ENCODE peak calls at places on chromosomes 2 and 18, in four cellular contexts. One of them, this sample, is unnamed.

GRCh38 chr18:57533399-57533884 is 53.1 kb downstream of the FECH start:
- DNase-seq in AG04449: no peak
- DNase-seq in stomach: no peak
- DNase-seq in NB4: no peak
- DNase-seq in this sample: no peak

GRCh38 chr2:23009545-23010149 is 375.3 kb upstream of the KLHL29 start:
- DNase-seq in NB4: no peak
- DNase-seq in AG04449: no peak
- DNase-seq in stomach: no peak
- DNase-seq in this sample: no peak

GRCh38 chr2:95278051-95278471 is 3.8 kb downstream of the PROM2 start:
- DNase-seq in AG04449: no peak
- DNase-seq in NB4: peak; percentile 56
- DNase-seq in stomach: no peak
- DNase-seq in this sample: no peak

GRCh38 chr18:67151366-67151765 is 365.2 kb downstream of the DSEL start:
- DNase-seq in stomach: no peak
- DNase-seq in NB4: no peak
- DNase-seq in AG04449: no peak
- DNase-seq in this sample: no peak

GRCh38 chr2:1685957-1686783 is 58.1 kb downstream of the PXDN start:
- DNase-seq in NB4: no peak
- DNase-seq in AG04449: no peak
- DNase-seq in stomach: no peak
- DNase-seq in this sample: no peak

GRCh38 chr18:76823166-76823539 is 796 bp downstream of the ZNF236 start:
- DNase-seq in NB4: no peak
- DNase-seq in stomach: no peak
- DNase-seq in AG04449: no peak
- DNase-seq in this sample: no peak

GRCh38 chr2:187654535-187654934 is 100.3 kb upstream of the TFPI start:
- DNase-seq in NB4: no peak
- DNase-seq in AG04449: no peak
- DNase-seq in stomach: peak; percentile 30
- DNase-seq in this sample: no peak

GRCh38 chr18:75475228-75475627 is 47.7 kb upstream of the SMIM21 start:
- DNase-seq in NB4: no peak
- DNase-seq in stomach: no peak
- DNase-seq in AG04449: peak; percentile 66
- DNase-seq in this sample: no peak

GRCh38 chr2:28366496-28367282 is 26.0 kb upstream of the FOSL2 start:
- DNase-seq in NB4: peak; percentile 98
- DNase-seq in AG04449: no peak
- DNase-seq in stomach: peak; percentile 83
- DNase-seq in this sample: no peak

GRCh38 chr2:147696426-147696825 is 148.4 kb upstream of the ACVR2A start:
- DNase-seq in stomach: no peak
- DNase-seq in AG04449: no peak
- DNase-seq in NB4: no peak
- DNase-seq in this sample: no peak

DNA sequence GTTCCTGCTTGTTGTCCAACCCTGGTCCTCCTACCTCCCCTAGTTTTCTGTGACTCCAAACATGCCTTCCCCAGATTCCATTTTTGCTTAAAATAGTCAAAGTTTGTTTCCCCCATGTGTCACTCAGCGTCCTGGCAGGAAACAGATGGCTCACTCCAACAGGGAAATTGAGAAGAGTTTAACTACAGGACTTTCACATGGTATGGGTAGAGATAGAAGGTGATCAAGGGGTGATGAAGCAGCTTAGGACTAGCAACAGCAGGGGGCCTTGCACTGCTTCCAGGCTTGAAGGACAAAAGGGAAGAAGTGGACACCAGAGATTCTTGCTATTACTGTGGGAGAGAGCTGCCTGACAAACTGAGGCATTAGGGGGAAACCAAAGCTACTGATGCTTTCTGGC is 6.1 kb upstream of the CUL3 start:
- DNase-seq in stomach: no peak
- DNase-seq in AG04449: no peak
- DNase-seq in NB4: no peak
- DNase-seq in this sample: no peak
- TF ChIP-seq CTCF in stomach: no peak
- TF ChIP-seq CTCF in AG04449: no peak
- TF ChIP-seq CTCF in NB4: no peak
- TF ChIP-seq CTCF in this sample: no peak

GRCh38 chr2:164657129-164657528 is 35.8 kb upstream of the GRB14 start:
- DNase-seq in stomach: no peak
- DNase-seq in AG04449: peak; percentile 77
- DNase-seq in NB4: no peak
- DNase-seq in this sample: no peak

GRCh38 chr2:164655336-164655735 is 34.1 kb upstream of the GRB14 start:
- DNase-seq in AG04449: no peak
- DNase-seq in NB4: no peak
- DNase-seq in stomach: no peak
- DNase-seq in this sample: no peak

GRCh38 chr2:164661349-164661748 is 40.1 kb upstream of the GRB14 start:
- DNase-seq in NB4: no peak
- DNase-seq in stomach: no peak
- DNase-seq in AG04449: no peak
- DNase-seq in this sample: no peak

GRCh38 chr2:164651361-164651760 is 30.1 kb upstream of the GRB14 start:
- DNase-seq in AG04449: peak; percentile 14
- DNase-seq in stomach: no peak
- DNase-seq in NB4: no peak
- DNase-seq in this sample: no peak

DNA sequence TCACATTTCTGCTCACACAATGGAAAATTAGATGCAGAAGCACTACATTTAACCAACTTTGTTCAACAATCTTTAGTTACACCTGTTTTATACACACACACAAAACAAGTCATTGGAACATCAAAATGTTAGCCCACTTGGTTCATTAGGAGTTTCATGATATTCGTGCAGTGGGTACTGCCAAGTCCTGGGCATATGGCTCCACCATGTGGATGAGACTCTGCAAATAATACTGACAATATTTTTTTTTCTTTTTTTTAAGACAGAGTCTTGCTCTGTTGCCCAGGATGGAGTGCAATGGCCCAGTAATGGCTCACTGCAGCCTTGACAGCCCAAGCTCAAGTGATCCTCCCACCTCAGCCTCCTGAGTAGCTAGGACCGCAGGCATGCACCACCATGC is 34.5 kb upstream of the GRB14 start:
- DNase-seq in NB4: no peak
- DNase-seq in stomach: no peak
- DNase-seq in AG04449: no peak
- DNase-seq in this sample: no peak
- TF ChIP-seq CTCF in NB4: no peak
- TF ChIP-seq CTCF in stomach: no peak
- TF ChIP-seq CTCF in AG04449: peak; percentile 12
- TF ChIP-seq CTCF in this sample: no peak

DNA sequence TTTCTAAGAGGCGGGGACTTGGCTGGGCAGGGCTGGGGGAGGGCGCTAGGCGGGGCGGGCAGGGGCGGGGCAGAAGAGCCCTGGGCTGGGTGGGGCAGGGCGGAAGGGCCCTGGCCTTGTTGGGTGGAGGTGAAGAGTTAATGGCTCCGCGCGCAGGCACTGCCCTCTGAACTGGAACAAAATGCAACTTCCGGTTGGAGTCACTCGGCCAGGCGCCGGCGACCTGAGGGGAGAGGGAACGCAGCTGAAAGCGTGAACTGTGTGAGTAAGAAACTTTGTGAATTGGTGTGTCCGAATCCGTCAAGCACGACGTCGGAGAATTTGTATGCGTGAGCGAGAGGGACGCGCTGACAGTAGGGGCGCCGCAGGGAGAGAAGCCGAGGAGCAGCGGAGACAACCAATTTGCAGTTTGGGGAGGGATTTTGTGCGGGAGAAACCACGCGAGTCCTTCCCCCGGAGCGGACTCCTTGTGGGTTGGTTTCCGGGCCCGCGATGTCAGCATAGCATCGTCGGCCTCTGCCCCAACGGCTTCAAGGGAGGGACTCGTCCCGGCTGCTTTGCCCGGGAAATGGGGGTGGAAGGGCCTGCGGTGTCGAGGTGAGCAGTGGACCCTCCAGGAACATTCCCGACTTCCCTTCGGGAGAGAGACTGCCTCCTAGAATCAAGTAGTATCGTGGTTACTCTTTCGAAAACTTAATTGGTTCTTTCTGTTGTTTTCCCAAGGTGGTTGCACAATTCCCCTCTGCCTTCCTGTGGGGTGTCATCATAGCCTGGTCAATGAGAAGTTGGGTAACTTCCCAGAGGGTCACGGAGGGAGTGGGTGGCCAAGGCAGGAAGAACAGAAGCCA is at the start of gene TANK:
- DNase-seq in NB4: peak; percentile 98
- DNase-seq in stomach: peak; percentile 92
- DNase-seq in AG04449: peak; percentile 91
- DNase-seq in this sample: peak; percentile 41
- TF ChIP-seq CTCF in NB4: no peak
- TF ChIP-seq CTCF in stomach: no peak
- TF ChIP-seq CTCF in AG04449: no peak
- TF ChIP-seq CTCF in this sample: no peak

GRCh38 chr2:168116448-168116847 is 130.9 kb downstream of the STK39 start:
- DNase-seq in NB4: peak; percentile 25
- DNase-seq in stomach: no peak
- DNase-seq in AG04449: no peak
- DNase-seq in this sample: no peak
- TF ChIP-seq CTCF in NB4: peak; percentile 16
- TF ChIP-seq CTCF in stomach: no peak
- TF ChIP-seq CTCF in AG04449: no peak
- TF ChIP-seq CTCF in this sample: peak; percentile 8

DNA sequence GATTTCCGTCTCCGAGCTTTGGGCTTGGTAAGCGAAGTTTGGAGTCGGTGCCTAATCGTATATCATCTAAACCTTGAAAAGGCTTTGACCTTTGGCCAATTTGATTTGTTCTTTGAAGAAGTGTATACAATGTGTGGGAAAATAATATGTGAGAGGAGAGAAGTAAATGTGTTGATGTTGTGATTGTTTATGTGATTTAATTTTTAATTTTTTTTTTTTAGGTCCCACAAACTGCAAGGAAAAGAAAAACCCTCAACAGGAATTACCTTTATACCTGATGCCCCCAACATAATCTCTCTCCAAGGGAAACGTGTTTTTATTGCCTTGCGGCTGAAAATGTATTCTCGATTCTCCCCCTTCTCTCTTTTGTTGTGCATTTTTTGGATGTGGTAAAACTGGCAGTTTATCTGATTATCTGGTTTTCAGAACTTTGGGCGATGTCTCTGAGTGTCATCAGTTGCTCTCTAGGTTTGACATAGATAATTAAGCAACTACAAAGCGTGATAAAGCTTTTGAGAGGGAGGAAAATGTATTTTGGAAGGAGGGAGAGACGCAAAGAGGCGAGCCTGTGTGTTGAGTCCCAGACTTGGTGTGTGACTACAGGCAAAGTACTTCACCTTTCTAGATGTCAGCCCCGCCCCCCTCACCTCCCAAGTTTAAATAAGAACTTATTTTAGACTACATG is 941 bp upstream of the FBXO11 start:
- DNase-seq in NB4: peak; percentile 21
- DNase-seq in stomach: peak; percentile 34
- DNase-seq in AG04449: no peak
- DNase-seq in this sample: no peak
- TF ChIP-seq CTCF in NB4: no peak
- TF ChIP-seq CTCF in stomach: no peak
- TF ChIP-seq CTCF in AG04449: no peak
- TF ChIP-seq CTCF in this sample: no peak

DNA sequence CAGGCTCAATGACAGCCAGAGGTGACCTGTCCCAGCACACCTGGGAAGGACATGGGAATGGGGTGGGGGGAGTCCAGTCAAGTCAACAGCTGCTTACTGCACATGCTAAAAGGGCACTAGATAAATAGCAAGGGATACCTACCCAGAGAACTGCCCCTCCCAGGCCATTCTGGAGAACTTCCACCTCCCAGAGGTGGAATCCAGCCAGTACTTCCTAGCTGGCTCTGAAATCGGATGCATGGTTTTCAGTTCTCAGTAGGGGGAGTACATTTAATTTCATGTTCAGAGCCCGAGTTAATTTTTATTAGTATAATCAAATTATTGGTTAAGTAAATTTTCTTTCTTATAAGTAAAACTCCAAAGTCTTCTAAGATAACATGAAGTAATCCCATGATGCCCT is 28.9 kb upstream of the ITGA6 start:
- DNase-seq in NB4: no peak
- DNase-seq in stomach: peak; percentile 34
- DNase-seq in AG04449: no peak
- DNase-seq in this sample: no peak
- TF ChIP-seq CTCF in NB4: no peak
- TF ChIP-seq CTCF in stomach: no peak
- TF ChIP-seq CTCF in AG04449: no peak
- TF ChIP-seq CTCF in this sample: no peak

DNA sequence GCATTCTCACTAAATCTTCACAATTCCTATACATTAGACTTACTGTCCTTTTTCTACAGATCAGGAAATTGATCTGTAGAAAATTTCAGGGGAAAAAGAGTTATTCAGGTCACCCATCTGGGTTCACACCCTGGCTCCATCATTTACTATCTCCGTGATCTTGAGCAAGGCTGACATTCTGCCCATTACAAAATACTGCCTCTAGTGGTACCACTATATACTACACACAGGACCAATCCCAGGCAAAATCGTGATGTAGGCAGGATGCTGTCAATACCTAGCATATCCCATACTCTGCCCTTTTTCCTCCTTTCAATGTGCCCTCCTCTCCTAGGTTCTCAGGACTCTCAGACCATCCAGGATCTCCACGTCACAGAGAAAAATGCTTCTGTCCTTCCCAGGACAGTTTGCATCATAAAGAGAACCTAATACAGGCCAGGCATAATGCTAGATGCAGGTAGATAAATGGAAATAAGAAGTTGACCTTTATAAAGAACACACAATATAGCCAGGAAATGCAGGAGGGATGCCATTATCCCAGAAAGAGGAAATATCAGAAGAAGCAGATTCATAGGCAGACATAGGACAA is 101.9 kb downstream of the CDH20 start:
- DNase-seq in AG04449: no peak
- DNase-seq in stomach: no peak
- DNase-seq in NB4: peak; percentile 25
- DNase-seq in this sample: no peak
- TF ChIP-seq CTCF in AG04449: peak; percentile 40
- TF ChIP-seq CTCF in stomach: no peak
- TF ChIP-seq CTCF in NB4: peak; percentile 49
- TF ChIP-seq CTCF in this sample: peak; percentile 65

This sample was measured in D721Med.